ENCODE peak calls at places on chromosomes 1 and 21, in four cellular contexts. D is heart right ventricle, I is upper lobe of right lung, T is mesendoderm. O is an unnamed sample. For H3K27me3 and H3K36me3, the result is how much of the 10 kb centered on the place peaks cover.

GRCh38 chr1:5390497-5390896 is 601.7 kb downstream of the NPHP4 start:
- DNase-seq in D (no peak), I (no peak), T (no peak), O (no peak)

GRCh38 chr1:203645996-203646395 is 19.4 kb downstream of the ATP2B4 start:
- DNase-seq in D (no peak), I (no peak), T (no peak), O (no peak)

GRCh38 chr1:160354388-160354985 is 11.3 kb downstream of the NCSTN start:
- DNase-seq in D (no peak), I (no peak), T (peak), O (no peak)

GRCh38 chr1:244322791-244323521 is 128.8 kb downstream of the ADSS2 start:
- DNase-seq in D (no peak), I (no peak), T (peak), O (peak)

GRCh38 chr1:65467536-65467935 is 47.1 kb downstream of the LEPR start:
- DNase-seq in D (no peak), I (no peak), T (peak), O (no peak)

GRCh38 chr1:204340137-204340536 is 19.6 kb downstream of the PLEKHA6 start:
- DNase-seq in D (no peak), I (no peak), T (no peak), O (no peak)

GRCh38 chr1:164671597-164672327 is 112.8 kb downstream of the PBX1 start:
- DNase-seq in D (no peak), I (no peak), T (no peak), O (no peak)

GRCh38 chr1:84163123-84164038 is 19.3 kb downstream of the PRKACB start:
- DNase-seq in D (no peak), I (no peak), T (no peak), O (no peak)

GRCh38 chr1:248884632-248885295 is 21.3 kb upstream of the PGBD2 start:
- DNase-seq in D (no peak), I (no peak), T (no peak), O (no peak)

GRCh38 chr1:18293291-18293690 is 185.7 kb downstream of the IGSF21 start:
- DNase-seq in D (no peak), I (no peak), T (no peak), O (no peak)

GRCh38 chr1:24236170-24237045 is 49.3 kb upstream of the IFNLR1 start:
- DNase-seq in D (no peak), I (no peak), T (peak), O (no peak)

GRCh38 chr1:31934251-31934650 is 3.9 kb downstream of the PTP4A2 start:
- DNase-seq in D (no peak), I (no peak), T (no peak), O (no peak)

GRCh38 chr1:30719406-30720270 is 3.7 kb downstream of the MATN1 start:
- DNase-seq in D (no peak), I (no peak), T (no peak), O (no peak)

GRCh38 chr1:183497218-183497617 is 24.9 kb downstream of the SMG7 start:
- DNase-seq in D (no peak), I (no peak), T (no peak), O (no peak)

GRCh38 chr1:165737196-165737595 is 31.5 kb downstream of the TMCO1 start:
- DNase-seq in D (no peak), I (no peak), T (no peak), O (no peak)

GRCh38 chr1:201539561-201540404 is 856 bp downstream of the NAV1 start:
- DNase-seq in D (peak), I (peak), T (peak), O (no peak)

GRCh38 chr1:8343464-8344001 is 25.6 kb downstream of the SLC45A1 start:
- DNase-seq in D (peak), I (peak), T (no peak), O (no peak)

GRCh38 chr1:99756598-99756997 is 9.8 kb downstream of the FRRS1 start:
- DNase-seq in D (no peak), I (no peak), T (no peak), O (no peak)

GRCh38 chr1:230174041-230174440 is 107.0 kb downstream of the GALNT2 start:
- DNase-seq in D (no peak), I (no peak), T (no peak), O (no peak)

GRCh38 chr1:54604572-54605370 is 18.6 kb downstream of the FAM151A start:
- DNase-seq in D (no peak), I (no peak), T (no peak), O (peak)

GRCh38 chr21:31172328-31172727 is 134.1 kb upstream of the KRTAP19-8 start:
- DNase-seq in D (no peak), I (no peak), T (peak), O (no peak)

GRCh38 chr1:20475002-20475401 is 11.0 kb downstream of the CAMK2N1 start:
- DNase-seq in D (no peak), I (no peak), T (no peak), O (no peak)

GRCh38 chr1:38730511-38731397 is 128.8 kb downstream of the RRAGC start:
- DNase-seq in D (no peak), I (no peak), T (no peak), O (no peak)

GRCh38 chr1:54407201-54407956 is 1.2 kb upstream of the SSBP3 start:
- DNase-seq in D (no peak), I (no peak), T (peak), O (peak)

GRCh38 chr1:80250573-80251168 is 1244.1 kb upstream of the ADGRL4 start:
- DNase-seq in D (no peak), I (no peak), T (no peak), O (no peak)

GRCh38 chr1:74508449-74508848 is 4.0 kb downstream of the LRRC53 start:
- DNase-seq in D (no peak), I (no peak), T (peak), O (no peak)

GRCh38 chr1:48777219-48777895 is 666 bp upstream of the BEND5 start:
- DNase-seq in D (no peak), I (no peak), T (peak), O (no peak)

GRCh38 chr1:15955552-15955951 is 20.3 kb downstream of the ZBTB17 start:
- DNase-seq in D (no peak), I (no peak), T (no peak), O (no peak)

GRCh38 chr1:228038387-228039005 is 31.7 kb downstream of the WNT3A start:
- DNase-seq in D (no peak), I (peak), T (no peak), O (no peak)

GRCh38 chr1:94840811-94841210 is 20.7 kb downstream of the SLC44A3 start:
- DNase-seq in D (no peak), I (no peak), T (no peak), O (no peak)

GRCh38 chr21:32475162-32475812 is 62.8 kb downstream of the EVA1C start:
- DNase-seq in D (no peak), I (no peak), T (no peak), O (no peak)

GRCh38 chr1:216904457-216904856 is 181.2 kb upstream of the ESRRG start:
- DNase-seq in D (no peak), I (no peak), T (peak), O (no peak)

GRCh38 chr1:92030701-92031107 is 919 bp downstream of the EPHX4 start:
- DNase-seq in D (no peak), I (no peak), T (peak), O (no peak)

GRCh38 chr1:53557830-53558784 is 98.9 kb downstream of the DMRTB1 start:
- DNase-seq in D (no peak), I (peak), T (no peak), O (no peak)

GRCh38 chr1:60989745-60990718 is 92.3 kb upstream of the NFIA start:
- DNase-seq in D (peak), I (no peak), T (no peak), O (no peak)

GRCh38 chr1:194043984-194044755 is 857.8 kb upstream of the B3GALT2 start:
- DNase-seq in D (no peak), I (no peak), T (no peak), O (no peak)

GRCh38 chr1:173333581-173333980 is 126.5 kb upstream of the TNFSF4 start:
- DNase-seq in D (no peak), I (no peak), T (no peak), O (no peak)

GRCh38 chr1:111364690-111365089 is 62.8 kb downstream of the OVGP1 start:
- DNase-seq in D (no peak), I (no peak), T (peak), O (no peak)

GRCh38 chr1:206551985-206552325 is 44.6 kb downstream of the RASSF5 start:
- DNase-seq in D (no peak), I (no peak), T (no peak), O (peak)

GRCh38 chr1:63967901-63968300 is 194.1 kb downstream of the ROR1 start:
- DNase-seq in D (no peak), I (no peak), T (no peak), O (no peak)

GRCh38 chr1:14442669-14443068 is 155.8 kb upstream of the KAZN start:
- DNase-seq in D (no peak), I (no peak), T (peak), O (no peak)
- H3K27me3 ChIP-seq in D (under half), I (under half), T (under half), O (under half)

GRCh38 chr1:156740679-156741612 is at the start of gene MRPL24:
- DNase-seq in D (peak), I (peak), T (peak), O (peak)
- H3K36me3 ChIP-seq in D (under half), I (under half), T (under half), O (under half)

GRCh38 chr1:52238887-52239707 is 97.2 kb downstream of the ZFYVE9 start:
- DNase-seq in D (no peak), I (no peak), T (peak), O (no peak)
- H3K27me3 ChIP-seq in D (under half), I (under half), T (under half), O (under half)

GRCh38 chr1:19344831-19345230 is 32.7 kb downstream of the SLC66A1 start:
- DNase-seq in D (no peak), I (no peak), T (no peak), O (no peak)

GRCh38 chr1:19349999-19350398 is 37.9 kb downstream of the SLC66A1 start:
- DNase-seq in D (no peak), I (no peak), T (no peak), O (no peak)

GRCh38 chr1:19348441-19349198 is 36.5 kb downstream of the SLC66A1 start:
- DNase-seq in D (no peak), I (no peak), T (no peak), O (no peak)

GRCh38 chr1:19345391-19345790 is 33.3 kb downstream of the SLC66A1 start:
- DNase-seq in D (no peak), I (no peak), T (no peak), O (no peak)

GRCh38 chr1:19347538-19348177 is 35.5 kb downstream of the SLC66A1 start:
- DNase-seq in D (no peak), I (no peak), T (no peak), O (no peak)
- H3K36me3 ChIP-seq in D (under half), I (half or more), T (under half), O (under half)

O was measured in CD8-positive, alpha-beta memory T cell.